ENCODE peak calls at places on chromosomes 3 and 15, in eight cellular contexts. X is T-cell; U is NCI-H2029; S is KBM-7; Y is T-helper 1 cell; D is COR-L47; O is activated naive CD8-positive, alpha-beta T cell treated with anti-CD3 and anti-CD28 coated beads, Interleukin-2, amount 50 U/mL, for 16 hours; J is hippocampal formation. R is an unnamed sample.

GRCh38 chr3:96959902-96960596 is 145.7 kb downstream of the EPHA6 start:
- DNase-seq in X (no peak), U (no peak), S (no peak), Y (no peak), D (no peak), O (no peak), J (no peak), R (no peak)

GRCh38 chr3:107468782-107469181 is 54.0 kb upstream of the BBX start:
- DNase-seq in X (no peak), U (no peak), S (no peak), Y (no peak), D (no peak), O (no peak), J (no peak), R (no peak)

GRCh38 chr3:12384451-12385233 is 95.8 kb downstream of the PPARG start:
- DNase-seq in X (no peak), U (no peak), S (no peak), Y (no peak), D (no peak), O (no peak), J (no peak), R (no peak)

GRCh38 chr3:197792019-197792647 is 1.1 kb downstream of the LRCH3 start:
- DNase-seq in X (no peak), U (no peak), S (peak; percentile 46), Y (peak; percentile 22), D (no peak), O (no peak), J (no peak), R (no peak)

GRCh38 chr3:192915724-192916123 is 1.9 kb downstream of the MB21D2 start:
- DNase-seq in X (no peak), U (no peak), S (no peak), Y (no peak), D (no peak), O (no peak), J (no peak), R (no peak)

GRCh38 chr3:193945126-193945525 is 190.8 kb upstream of the HES1 start:
- DNase-seq in X (no peak), U (no peak), S (no peak), Y (no peak), D (no peak), O (no peak), J (no peak), R (no peak)

GRCh38 chr3:41681479-41681878 is 280.4 kb downstream of the ULK4 start:
- DNase-seq in X (no peak), U (peak; percentile 65), S (no peak), Y (no peak), D (peak; percentile 8), O (no peak), J (no peak), R (no peak)

GRCh38 chr3:4824948-4825325 is 154.3 kb upstream of the BHLHE40 start:
- DNase-seq in X (no peak), U (no peak), S (no peak), Y (no peak), D (no peak), O (no peak), J (no peak), R (no peak)

GRCh38 chr3:184176377-184177330 is 2.0 kb downstream of the AP2M1 start:
- DNase-seq in X (no peak), U (no peak), S (peak; percentile 88), Y (no peak), D (peak; percentile 16), O (no peak), J (peak; percentile 16), R (peak; percentile 73)

GRCh38 chr3:42755681-42756578 is 17.1 kb downstream of the CCDC13 start:
- DNase-seq in X (no peak), U (no peak), S (peak; percentile 47), Y (no peak), D (no peak), O (no peak), J (no peak), R (no peak)

GRCh38 chr3:155241559-155241958 is 51.9 kb downstream of the STRIT1 start:
- DNase-seq in X (no peak), U (no peak), S (no peak), Y (no peak), D (no peak), O (no peak), J (no peak), R (no peak)

GRCh38 chr3:45782381-45782780 is 14.0 kb downstream of the SLC6A20 start:
- DNase-seq in X (no peak), U (no peak), S (no peak), Y (no peak), D (no peak), O (no peak), J (no peak), R (no peak)

GRCh38 chr15:70036585-70037343 is 61.0 kb downstream of the TLE3 start:
- DNase-seq in X (no peak), U (peak; percentile 59), S (no peak), Y (no peak), D (peak; percentile 84), O (no peak), J (no peak), R (no peak)

GRCh38 chr3:50627407-50628051 is 10.6 kb downstream of the MAPKAPK3 start:
- DNase-seq in X (no peak), U (no peak), S (peak; percentile 46), Y (no peak), D (no peak), O (no peak), J (peak; percentile 17), R (peak; percentile 73)

GRCh38 chr3:85288257-85288656 is 329.5 kb downstream of the CADM2 start:
- DNase-seq in X (no peak), U (no peak), S (no peak), Y (no peak), D (no peak), O (no peak), J (no peak), R (no peak)

GRCh38 chr15:49707598-49707997 is 86.8 kb downstream of the DTWD1 start:
- DNase-seq in X (no peak), U (no peak), S (no peak), Y (no peak), D (no peak), O (no peak), J (no peak), R (no peak)

GRCh38 chr15:90910441-90911301 is 7.6 kb downstream of the MAN2A2 start:
- DNase-seq in X (no peak), U (no peak), S (no peak), Y (no peak), D (no peak), O (no peak), J (no peak), R (no peak)

GRCh38 chr15:68791431-68792283 is 29.0 kb downstream of the ANP32A start:
- DNase-seq in X (peak; percentile 12), U (no peak), S (peak; percentile 65), Y (peak; percentile 29), D (no peak), O (peak; percentile 35), J (no peak), R (no peak)

GRCh38 chr3:177451940-177452484 is 254.7 kb upstream of the TBL1XR1 start:
- DNase-seq in X (no peak), U (no peak), S (no peak), Y (no peak), D (no peak), O (no peak), J (no peak), R (no peak)

GRCh38 chr3:170037463-170038433 is at the start of gene GPR160:
- DNase-seq in X (peak; percentile 70), U (peak; percentile 72), S (peak; percentile 91), Y (peak; percentile 70), D (peak; percentile 71), O (peak; percentile 57), J (no peak), R (peak; percentile 85)

GRCh38 chr3:53230789-53231188 is 25.0 kb downstream of the TKT start:
- DNase-seq in X (no peak), U (no peak), S (no peak), Y (no peak), D (no peak), O (no peak), J (no peak), R (no peak)

GRCh38 chr3:24351779-24352469 is 142.7 kb downstream of the THRB start:
- DNase-seq in X (no peak), U (no peak), S (no peak), Y (no peak), D (no peak), O (no peak), J (no peak), R (peak; percentile 79)

R was measured in ureter.